ENCODE peak calls at places on chromosomes 11 and 22, in six cellular contexts. K is HCT116, H is IMR-90, P is cardiac muscle cell, E is small intestine, G is mesendoderm. Q is an unnamed sample. For H3K4me1, the result is how much of the 10 kb centered on the place peaks cover.

GRCh38 chr22:50320116-50320515 is 6.7 kb downstream of the DENND6B start:
- DNase-seq in H (no peak), K (no peak), G (no peak), P (no peak), E (no peak), Q (no peak)

GRCh38 chr11:63904743-63905142 is 12.2 kb downstream of the RCOR2 start:
- DNase-seq in P (no peak), G (no peak), E (no peak), H (no peak), K (no peak), Q (no peak)

GRCh38 chr11:69243496-69244200 is 50.3 kb upstream of the MYEOV start:
- DNase-seq in K (no peak), H (no peak), P (no peak), E (no peak), G (no peak), Q (no peak)

GRCh38 chr11:117972589-117973445 is 13.4 kb upstream of the IL10RA start:
- DNase-seq in H (no peak), K (no peak), E (no peak), P (peak), G (no peak), Q (no peak)

GRCh38 chr22:40405178-40406062 is 35.0 kb downstream of the SGSM3 start:
- DNase-seq in E (no peak), K (no peak), P (no peak), H (no peak), G (no peak), Q (no peak)

GRCh38 chr11:45102810-45103621 is 43.4 kb upstream of the PRDM11 start:
- DNase-seq in H (peak), E (peak), P (peak), G (peak), K (peak), Q (no peak)

GRCh38 chr11:86442420-86442819 is 67.7 kb downstream of the CCDC81 start:
- DNase-seq in E (no peak), H (peak), P (no peak), K (no peak), G (no peak), Q (no peak)

GRCh38 chr11:130068986-130069683 is 559 bp upstream of the APLP2 start:
- DNase-seq in G (peak), H (peak), K (peak), E (peak), P (peak), Q (peak)

GRCh38 chr11:16936643-16937042 is 77.6 kb downstream of the PLEKHA7 start:
- DNase-seq in K (no peak), P (no peak), H (no peak), G (peak), E (peak), Q (no peak)

GRCh38 chr11:69321877-69322350 is 28.0 kb downstream of the MYEOV start:
- DNase-seq in E (no peak), P (peak), K (no peak), H (peak), G (no peak), Q (peak)

GRCh38 chr11:74005721-74006517 is 3.0 kb downstream of the UCP3 start:
- DNase-seq in G (no peak), K (no peak), P (no peak), E (no peak), H (no peak), Q (no peak)

GRCh38 chr11:65576232-65576866 is 496 bp downstream of the EHBP1L1 start:
- DNase-seq in G (no peak), E (no peak), P (no peak), H (no peak), K (no peak), Q (no peak)
- H3K4me1 ChIP-seq in G (under half), E (under half), P (under half), H (under half), K (half or more), Q (under half)

GRCh38 chr11:10669258-10670033 is 24.1 kb downstream of the IRAG1 start:
- DNase-seq in K (no peak), E (peak), P (peak), H (peak), G (no peak), Q (no peak)
- H3K4me3 ChIP-seq in K (no peak), E (no peak), P (no peak), H (no peak), G (no peak), Q (peak)

DNA sequence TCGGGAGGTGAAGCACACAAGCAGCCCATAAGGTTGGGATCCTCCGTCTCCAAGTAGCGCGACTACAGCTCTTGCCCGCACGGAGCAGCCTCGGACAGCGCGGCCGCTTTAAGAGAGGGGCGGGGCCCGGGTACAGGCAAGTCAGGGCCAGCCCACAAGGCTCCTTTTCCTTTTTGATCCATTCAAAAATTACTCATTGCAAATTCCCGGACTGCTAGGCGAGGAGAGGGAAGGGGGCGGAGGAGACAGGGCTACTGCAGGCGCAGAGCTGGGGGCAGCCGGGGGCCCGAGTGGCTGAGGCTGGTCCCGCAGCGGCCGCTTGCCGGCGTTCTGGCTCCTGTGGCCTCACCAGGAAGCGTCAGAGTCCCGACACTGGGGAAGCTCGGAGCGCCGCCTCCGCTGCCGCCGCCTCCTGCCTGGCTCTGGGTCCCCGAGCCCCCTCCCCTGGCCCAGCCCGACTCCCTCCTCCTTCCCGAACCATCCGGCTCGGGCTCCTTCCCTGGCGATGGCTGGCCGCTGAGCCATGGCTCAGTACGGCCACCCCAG is at the start of gene UBASH3B:
- DNase-seq in G (peak), K (peak), H (peak), E (peak), P (peak), Q (peak)
- H3K27ac ChIP-seq in G (peak), K (peak), H (peak), E (peak), P (no peak), Q (peak)

GRCh38 chr11:60914620-60915249 is 777 bp downstream of the TMEM109 start:
- DNase-seq in H (peak), P (peak), K (no peak), G (peak), E (peak), Q (no peak)
- H3K4me1 ChIP-seq in H (under half), P (under half), K (half or more), G (under half), E (under half), Q (under half)

GRCh38 chr11:6850526-6850925 is 5.0 kb downstream of the OR10A5 start:
- DNase-seq in G (no peak), H (no peak), E (no peak), P (no peak), K (no peak), Q (no peak)

GRCh38 chr11:6841694-6842093 is 3.8 kb upstream of the OR10A5 start:
- DNase-seq in H (no peak), E (no peak), G (no peak), K (no peak), P (no peak), Q (no peak)

GRCh38 chr11:6843670-6844069 is 1.8 kb upstream of the OR10A5 start:
- DNase-seq in E (no peak), P (no peak), K (no peak), H (no peak), G (no peak), Q (no peak)

GRCh38 chr11:6845383-6845782 is at the start of gene OR10A5:
- DNase-seq in H (no peak), G (no peak), E (no peak), P (no peak), K (no peak), Q (no peak)
- H3K4me3 ChIP-seq in H (no peak), G (no peak), E (no peak), P (no peak), K (no peak), Q (no peak)

GRCh38 chr11:66810576-66811185 is 32.6 kb upstream of the RCE1 start:
- DNase-seq in H (no peak), K (no peak), P (no peak), E (no peak), G (peak), Q (no peak)
- H3K27ac ChIP-seq in H (no peak), K (no peak), P (no peak), E (no peak), G (no peak), Q (no peak)

GRCh38 chr22:42937164-42937854 is 77.6 kb downstream of the PACSIN2 start:
- DNase-seq in H (peak), P (peak), E (peak), K (peak), G (peak), Q (peak)

GRCh38 chr22:42938976-42939375 is 76.0 kb downstream of the PACSIN2 start:
- DNase-seq in G (no peak), P (no peak), H (no peak), E (no peak), K (no peak), Q (no peak)

GRCh38 chr22:42939451-42939881 is 75.5 kb downstream of the PACSIN2 start:
- DNase-seq in K (no peak), P (no peak), G (peak), E (no peak), H (no peak), Q (no peak)

GRCh38 chr22:42939941-42940653 is 74.9 kb downstream of the PACSIN2 start:
- DNase-seq in E (peak), K (peak), P (peak), G (peak), H (peak), Q (no peak)

DNA sequence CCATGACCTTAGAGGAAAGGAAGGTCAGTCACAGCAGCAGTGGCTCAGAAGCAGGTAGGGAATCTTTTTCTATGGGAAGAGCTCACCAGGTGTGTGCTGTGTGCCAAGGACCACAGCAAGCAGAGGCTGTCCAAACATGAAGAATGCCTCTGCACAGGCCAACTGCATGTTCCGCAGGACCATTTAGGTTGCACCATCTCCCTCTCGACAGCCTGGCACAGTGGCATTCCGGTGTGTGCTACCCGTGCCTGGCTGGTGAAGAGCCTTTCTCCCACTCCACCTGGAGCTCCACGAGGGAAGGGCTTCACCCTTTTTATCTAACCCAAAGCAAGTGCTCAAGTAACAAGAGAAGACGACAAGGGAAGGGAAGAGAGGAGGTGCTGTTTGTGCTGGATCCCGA is 76.5 kb downstream of the PACSIN2 start:
- DNase-seq in H (no peak), G (no peak), E (no peak), P (no peak), K (no peak), Q (no peak)
- H3K4me1 ChIP-seq in H (under half), G (under half), E (under half), P (under half), K (half or more), Q (half or more)